ENCODE peak calls at places on chromosomes 4 and X, in eight cellular contexts. Q is fibroblast of lung, Z is GM23338, N is adrenal gland, A is Peyer's patch, U is uterus, W is ovary, S is MM.1S. L is an unnamed sample.
A peak's percentile ranks its signal among the peaks of the same experiment; 100 is the strongest.

GRCh38 chr4:5037553-5038551 is 13.4 kb upstream of the STK32B start:
- DNase-seq in Q (peak; percentile 94), Z (no peak), N (no peak), A (peak; percentile 61), U (no peak), W (no peak), S (no peak), L (no peak)

GRCh38 chrX:54530358-54530900 is 410 bp downstream of the GNL3L start:
- DNase-seq in Q (no peak), Z (no peak), N (no peak), A (no peak), U (no peak), W (peak; percentile 21), S (peak; percentile 7), L (peak; percentile 0)

GRCh38 chrX:110000854-110001701 is 1.8 kb upstream of the TMEM164 start:
- DNase-seq in Q (no peak), Z (no peak), N (no peak), A (no peak), U (no peak), W (no peak), S (no peak), L (no peak)

GRCh38 chr4:29375716-29376115 is 1344.5 kb upstream of the PCDH7 start:
- DNase-seq in Q (no peak), Z (peak; percentile 2), N (no peak), A (no peak), U (no peak), W (no peak), S (no peak), L (no peak)

GRCh38 chr4:110198472-110199419 is at the start of gene ELOVL6:
- DNase-seq in Q (peak; percentile 78), Z (peak; percentile 98), N (peak; percentile 62), A (peak; percentile 76), U (peak; percentile 66), W (peak; percentile 61), S (peak; percentile 47), L (no peak)

GRCh38 chrX:125291124-125291523 is 28.5 kb upstream of the TEX13C start:
- DNase-seq in Q (no peak), Z (no peak), N (no peak), A (no peak), U (no peak), W (no peak), S (no peak), L (no peak)

GRCh38 chr4:148735432-148736155 is 293.4 kb upstream of the NR3C2 start:
- DNase-seq in Q (no peak), Z (no peak), N (no peak), A (no peak), U (no peak), W (no peak), S (no peak), L (no peak)

GRCh38 chr4:102168580-102168979 is 176.7 kb downstream of the SLC39A8 start:
- DNase-seq in Q (peak; percentile 31), Z (no peak), N (no peak), A (no peak), U (no peak), W (no peak), S (no peak), L (no peak)

GRCh38 chr4:119039779-119040178 is 95.9 kb upstream of the MYOZ2 start:
- DNase-seq in Q (no peak), Z (peak; percentile 79), N (no peak), A (no peak), U (no peak), W (no peak), S (no peak), L (no peak)

GRCh38 chr4:126757219-126757618 is 875.5 kb upstream of the INTU start:
- DNase-seq in Q (peak; percentile 74), Z (no peak), N (no peak), A (no peak), U (no peak), W (no peak), S (peak; percentile 20), L (no peak)

GRCh38 chr4:30720021-30720655 is at the start of gene PCDH7:
- DNase-seq in Q (peak; percentile 83), Z (peak; percentile 77), N (no peak), A (peak; percentile 49), U (peak; percentile 46), W (peak; percentile 29), S (no peak), L (no peak)

GRCh38 chr4:139247241-139247640 is 32.8 kb downstream of the MGARP start:
- DNase-seq in Q (peak; percentile 54), Z (no peak), N (no peak), A (no peak), U (no peak), W (no peak), S (no peak), L (no peak)

GRCh38 chr4:188495169-188495568 is 355.9 kb downstream of the TRIML1 start:
- DNase-seq in Q (no peak), Z (no peak), N (no peak), A (no peak), U (no peak), W (no peak), S (no peak), L (no peak)

GRCh38 chrX:48908600-48908999 is 2.8 kb downstream of the SLC35A2 start:
- DNase-seq in Q (no peak), Z (no peak), N (no peak), A (no peak), U (no peak), W (no peak), S (no peak), L (no peak)

GRCh38 chrX:44542567-44543325 is at the start of gene FUNDC1:
- DNase-seq in Q (peak; percentile 90), Z (peak; percentile 91), N (peak; percentile 95), A (peak; percentile 96), U (peak; percentile 97), W (peak; percentile 97), S (peak; percentile 88), L (peak; percentile 94)
- TF ChIP-seq CTCF in Q (peak; percentile 21), Z (peak; percentile 62), N (no peak), A (peak; percentile 30), U (peak; percentile 31), W (no peak), S (peak; percentile 45), L (peak; percentile 20)

GRCh38 chr4:140253556-140254027 is 99.6 kb upstream of the MAML3 start:
- DNase-seq in Q (no peak), Z (no peak), N (no peak), A (no peak), U (no peak), W (no peak), S (no peak), L (no peak)

GRCh38 chr4:140251566-140251965 is 97.6 kb upstream of the MAML3 start:
- DNase-seq in Q (no peak), Z (no peak), N (no peak), A (no peak), U (no peak), W (no peak), S (no peak), L (no peak)

GRCh38 chr4:140250989-140251552 is 97.1 kb upstream of the MAML3 start:
- DNase-seq in Q (no peak), Z (no peak), N (no peak), A (no peak), U (no peak), W (no peak), S (no peak), L (no peak)

GRCh38 chr4:140252742-140253555 is 99.0 kb upstream of the MAML3 start:
- DNase-seq in Q (peak; percentile 73), Z (peak; percentile 74), N (peak; percentile 85), A (peak; percentile 80), U (peak; percentile 82), W (peak; percentile 87), S (peak; percentile 26), L (peak; percentile 80)

DNA sequence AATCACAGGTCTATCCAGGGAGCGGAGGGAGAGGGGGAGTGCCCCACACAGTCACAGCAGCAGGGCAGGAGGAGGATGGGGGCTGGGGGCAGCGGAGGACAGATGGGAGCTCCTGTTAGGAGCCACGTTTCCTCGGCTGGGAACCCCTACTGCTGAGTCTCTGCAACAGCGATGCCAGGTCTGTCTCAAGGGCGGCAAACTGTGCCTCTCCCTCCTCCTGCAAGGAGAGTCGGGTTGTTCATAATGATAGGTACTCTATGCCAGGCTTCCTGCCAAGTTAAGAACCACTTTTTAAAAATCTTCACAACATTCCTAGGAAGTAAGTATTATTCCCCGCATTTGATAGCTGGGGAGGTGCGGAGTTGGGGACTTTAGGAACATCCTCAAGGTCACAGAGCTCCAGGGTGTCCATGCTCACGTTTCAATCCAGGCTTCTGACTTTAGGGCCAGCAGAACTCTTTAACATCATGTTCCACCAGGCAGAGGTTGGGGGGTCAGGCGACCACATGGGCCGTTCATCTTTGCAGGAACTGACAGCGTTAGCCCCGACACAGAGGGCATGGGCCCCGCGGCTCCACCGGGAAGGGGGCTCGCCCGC is 98.3 kb upstream of the MAML3 start:
- DNase-seq in Q (no peak), Z (peak; percentile 66), N (peak; percentile 31), A (peak; percentile 56), U (peak; percentile 47), W (peak; percentile 54), S (no peak), L (no peak)
- H3K4me1 ChIP-seq in Q (peaks cover 21% of the 10 kb centered on the region), Z (peaks cover 41% of the 10 kb centered on the region), N (peaks cover 29% of the 10 kb centered on the region), A (no peaks in the 10 kb centered on the region), U (peaks cover 14% of the 10 kb centered on the region), W (peaks cover 5% of the 10 kb centered on the region), S (peaks cover 15% of the 10 kb centered on the region), L (no peaks in the 10 kb centered on the region)

DNA sequence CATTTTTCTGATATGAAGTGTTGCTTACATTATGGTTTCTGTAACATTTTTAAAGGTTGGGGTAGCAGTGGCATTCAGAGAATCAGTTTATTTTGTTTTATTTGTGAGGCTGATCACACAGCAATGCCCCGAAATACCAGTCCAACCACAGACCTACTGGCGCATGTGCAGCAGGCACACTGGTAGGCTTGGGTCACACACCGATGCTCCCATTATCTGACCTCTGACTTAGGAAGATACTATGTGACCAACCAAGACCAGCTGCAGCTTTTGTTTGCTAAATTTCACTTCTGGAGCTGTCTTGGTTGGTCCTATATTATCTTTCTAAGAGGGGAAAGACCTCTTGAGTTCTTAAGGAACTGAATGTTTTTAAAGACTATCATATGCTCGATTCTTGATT is 18.7 kb downstream of the PGM2 start:
- DNase-seq in Q (no peak), Z (no peak), N (no peak), A (no peak), U (no peak), W (no peak), S (no peak), L (no peak)
- TF ChIP-seq CTCF in Q (no peak), Z (no peak), N (no peak), A (no peak), U (no peak), W (no peak), S (no peak), L (no peak)

GRCh38 chrX:38279188-38279587 is 48.1 kb downstream of the RPGR start:
- DNase-seq in Q (no peak), Z (peak; percentile 7), N (no peak), A (no peak), U (no peak), W (no peak), S (no peak), L (no peak)

GRCh38 chrX:38276089-38276488 is 51.2 kb downstream of the RPGR start:
- DNase-seq in Q (no peak), Z (no peak), N (no peak), A (no peak), U (no peak), W (no peak), S (no peak), L (no peak)

GRCh38 chrX:38277802-38278201 is 49.5 kb downstream of the RPGR start:
- DNase-seq in Q (no peak), Z (no peak), N (no peak), A (no peak), U (no peak), W (no peak), S (no peak), L (no peak)

GRCh38 chrX:38277136-38277535 is 50.2 kb downstream of the RPGR start:
- DNase-seq in Q (no peak), Z (no peak), N (no peak), A (no peak), U (no peak), W (no peak), S (no peak), L (no peak)

GRCh38 chrX:38278682-38279081 is 48.6 kb downstream of the RPGR start:
- DNase-seq in Q (peak; percentile 62), Z (no peak), N (no peak), A (no peak), U (no peak), W (no peak), S (no peak), L (no peak)
- H3K4me1 ChIP-seq in Q (peaks cover 5% of the 10 kb centered on the region), Z (peaks cover 8% of the 10 kb centered on the region), N (no peaks in the 10 kb centered on the region), A (no peaks in the 10 kb centered on the region), U (no peaks in the 10 kb centered on the region), W (no peaks in the 10 kb centered on the region), S (no peaks in the 10 kb centered on the region), L (no peaks in the 10 kb centered on the region)